ENCODE peak calls at places on chromosomes 3 and 15, in eight cellular contexts. P is stomach, X is suprapubic skin, C is esophagus muscularis mucosa, M is HCT116, F is GM12878, S is GM12892, D is GM23338. K is an unnamed sample.

GRCh38 chr3:31213869-31214486 is 318.7 kb upstream of the STT3B start:
- DNase-seq in P (no peak), X (no peak), C (no peak), M (no peak), F (peak), S (no peak), D (no peak), K (no peak)

GRCh38 chr15:99123706-99124451 is 19.0 kb downstream of the SYNM start:
- DNase-seq in P (peak), X (peak), C (no peak), M (peak), F (no peak), S (no peak), D (peak), K (no peak)

GRCh38 chr15:46089438-46090044 is 454.7 kb downstream of the SQOR start:
- DNase-seq in P (no peak), X (no peak), C (no peak), M (no peak), F (no peak), S (no peak), D (no peak), K (no peak)

GRCh38 chr15:69117431-69117841 is 43.0 kb upstream of the GLCE start:
- DNase-seq in P (no peak), X (no peak), C (no peak), M (no peak), F (no peak), S (no peak), D (peak), K (no peak)

GRCh38 chr3:114144909-114145688 is 33.8 kb downstream of the DRD3 start:
- DNase-seq in P (peak), X (no peak), C (no peak), M (no peak), F (no peak), S (no peak), D (no peak), K (no peak)

GRCh38 chr15:56040081-56041035 is 46.9 kb upstream of the NEDD4 start:
- DNase-seq in P (peak), X (peak), C (no peak), M (peak), F (no peak), S (no peak), D (peak), K (no peak)

GRCh38 chr15:83848315-83849050 is 194.6 kb downstream of the ADAMTSL3 start:
- DNase-seq in P (no peak), X (no peak), C (no peak), M (no peak), F (no peak), S (no peak), D (no peak), K (no peak)

GRCh38 chr3:140920029-140920428 is 21.6 kb upstream of the SLC25A36 start:
- DNase-seq in P (no peak), X (no peak), C (no peak), M (no peak), F (no peak), S (no peak), D (no peak), K (no peak)

GRCh38 chr3:126474498-126475410 is 937 bp downstream of the ZXDC start:
- DNase-seq in P (peak), X (peak), C (no peak), M (peak), F (no peak), S (peak), D (peak), K (peak)

GRCh38 chr3:156469456-156469855 is 85.5 kb downstream of the SSR3 start:
- DNase-seq in P (no peak), X (no peak), C (no peak), M (no peak), F (no peak), S (no peak), D (no peak), K (no peak)

GRCh38 chr3:10546181-10546624 is 40.8 kb upstream of the ATP2B2 start:
- DNase-seq in P (no peak), X (peak), C (peak), M (no peak), F (no peak), S (no peak), D (no peak), K (no peak)

GRCh38 chr15:27456807-27457206 is 485.8 kb downstream of the GABRG3 start:
- DNase-seq in P (no peak), X (no peak), C (peak), M (no peak), F (no peak), S (no peak), D (no peak), K (no peak)

DNA sequence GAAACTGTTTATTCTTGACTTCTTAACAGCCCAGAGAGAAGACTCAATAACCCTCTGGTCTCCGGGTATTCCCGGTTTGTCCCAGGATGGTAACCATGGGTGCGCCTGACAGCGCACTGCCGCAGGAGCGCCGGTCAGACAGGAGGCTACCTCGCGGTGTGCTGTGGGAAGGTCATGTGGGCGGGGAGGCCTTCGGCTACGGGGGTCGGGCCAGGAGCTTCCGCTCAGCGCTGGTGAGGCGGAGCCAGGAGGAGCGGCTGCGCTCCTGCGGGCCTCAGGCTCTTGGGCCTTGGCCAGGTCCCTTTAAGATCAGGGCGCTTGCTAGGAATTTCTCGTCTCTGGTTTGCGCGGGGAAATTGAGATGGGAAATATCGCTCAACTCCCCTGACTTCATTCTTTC is 182.3 kb upstream of the NDN start:
- DNase-seq in P (no peak), X (no peak), C (no peak), M (no peak), F (no peak), S (no peak), D (peak), K (no peak)
- TF ChIP-seq POLR2AphosphoS5 in P (no peak), X (no peak), C (no peak), M (no peak), F (no peak), S (no peak), D (peak), K (no peak)

DNA sequence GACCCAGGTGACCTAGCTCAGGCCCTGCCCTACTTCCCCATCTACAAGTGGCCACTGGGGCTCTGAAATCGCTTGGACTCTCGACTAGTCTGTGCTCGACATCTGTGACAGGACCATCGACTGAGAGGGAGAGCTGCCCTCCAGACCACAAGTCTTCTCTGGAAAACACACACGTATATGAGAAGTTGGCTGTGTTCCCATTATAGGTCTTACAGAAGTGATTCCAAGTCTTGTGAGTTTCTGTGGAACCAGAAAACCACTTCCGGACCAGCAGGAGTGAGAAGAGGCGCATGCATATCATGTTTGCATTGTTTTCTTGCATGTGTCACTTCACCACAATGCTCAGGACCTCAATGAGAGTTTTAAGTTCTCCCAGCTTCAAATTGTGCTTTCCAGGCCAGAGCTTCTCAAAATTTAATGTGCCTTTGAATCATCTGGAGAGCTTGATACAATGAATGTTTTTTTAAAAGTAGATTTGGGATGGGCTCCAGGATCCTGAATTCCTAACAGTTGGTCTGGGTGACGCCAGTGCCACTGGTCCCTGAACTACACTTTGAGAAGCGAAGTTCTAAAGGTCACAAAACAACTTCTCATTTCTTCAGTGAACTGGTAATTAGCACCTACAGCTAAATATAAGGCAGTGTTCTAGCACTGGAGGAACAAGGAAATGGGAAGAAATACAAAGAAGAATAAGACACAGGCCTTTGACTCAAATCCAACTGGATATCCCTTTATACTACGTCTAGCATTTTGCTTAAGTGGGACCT is 15.6 kb downstream of the LIPC start:
- DNase-seq in P (no peak), X (peak), C (no peak), M (no peak), F (no peak), S (no peak), D (no peak), K (no peak)
- TF ChIP-seq POLR2AphosphoS5 in P (no peak), X (no peak), C (no peak), M (no peak), F (no peak), S (no peak), D (no peak), K (no peak)

GRCh38 chr3:182920515-182921084 is 59.7 kb downstream of the DCUN1D1 start:
- DNase-seq in P (no peak), X (no peak), C (no peak), M (peak), F (no peak), S (no peak), D (peak), K (no peak)
- TF ChIP-seq POLR2AphosphoS5 in P (no peak), X (no peak), C (no peak), M (no peak), F (no peak), S (no peak), D (no peak), K (no peak)

GRCh38 chr3:151347432-151347831 is 18.1 kb upstream of the P2RY13 start:
- DNase-seq in P (no peak), X (no peak), C (no peak), M (no peak), F (no peak), S (no peak), D (peak), K (no peak)
- TF ChIP-seq POLR2AphosphoS5 in P (no peak), X (no peak), C (no peak), M (no peak), F (no peak), S (no peak), D (no peak), K (no peak)

GRCh38 chr3:125470671-125471070 is 49.3 kb downstream of the SNX4 start:
- DNase-seq in P (no peak), X (no peak), C (no peak), M (no peak), F (no peak), S (no peak), D (no peak), K (no peak)
- TF ChIP-seq POLR2AphosphoS5 in P (no peak), X (no peak), C (no peak), M (no peak), F (no peak), S (no peak), D (no peak), K (no peak)

DNA sequence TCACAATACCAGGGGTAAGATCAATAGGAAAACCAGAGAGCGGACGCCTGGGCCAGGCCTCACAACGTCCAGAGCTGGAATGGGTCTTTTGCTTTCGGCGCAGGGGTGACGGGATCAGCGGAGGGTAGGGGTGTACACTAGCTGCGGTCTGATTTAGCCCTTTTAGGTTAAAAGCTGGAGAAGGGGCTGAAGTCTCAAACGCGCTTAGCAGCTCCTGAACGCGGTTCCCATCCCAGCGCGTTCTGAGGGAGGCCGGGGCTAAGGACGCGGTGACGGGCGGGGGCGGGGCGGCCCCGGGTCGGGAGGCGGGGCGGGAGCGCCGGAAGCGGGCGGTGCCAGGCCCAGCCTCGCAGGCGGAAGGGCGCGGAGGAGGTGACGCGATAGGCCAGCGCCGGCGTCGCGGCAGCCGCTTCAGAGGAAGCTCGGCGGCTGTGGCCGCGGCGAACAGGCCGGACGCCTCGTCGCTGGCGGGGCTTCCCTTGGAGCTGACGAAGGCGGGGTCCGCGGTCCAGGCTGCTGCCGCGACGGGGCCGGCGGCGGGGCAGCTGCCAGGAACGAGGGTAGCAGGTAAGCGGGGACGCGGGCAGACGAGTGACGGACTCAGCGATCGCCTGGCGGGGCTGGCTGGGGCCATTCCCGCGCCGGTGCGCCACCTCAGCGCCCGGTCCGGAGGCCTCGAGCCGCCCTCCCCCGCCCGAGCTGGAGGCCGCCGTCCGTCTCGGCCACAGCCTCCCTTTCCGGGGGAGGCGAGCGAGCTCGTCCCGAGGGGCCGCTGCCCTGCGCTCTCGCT is at the start of gene SENP5:
- DNase-seq in P (peak), X (peak), C (peak), M (peak), F (peak), S (peak), D (peak), K (peak)
- TF ChIP-seq POLR2AphosphoS5 in P (peak), X (peak), C (peak), M (peak), F (peak), S (peak), D (peak), K (peak)

GRCh38 chr3:24199305-24199704 is 254.2 kb downstream of the NR1D2 start:
- DNase-seq in P (no peak), X (no peak), C (no peak), M (no peak), F (no peak), S (no peak), D (no peak), K (no peak)

GRCh38 chr3:24201301-24201700 is 256.2 kb downstream of the NR1D2 start:
- DNase-seq in P (no peak), X (no peak), C (no peak), M (no peak), F (no peak), S (no peak), D (no peak), K (no peak)

GRCh38 chr3:24197809-24198208 is 252.7 kb downstream of the NR1D2 start:
- DNase-seq in P (no peak), X (no peak), C (no peak), M (no peak), F (no peak), S (no peak), D (peak), K (no peak)

GRCh38 chr3:24199775-24200247 is 254.7 kb downstream of the NR1D2 start:
- DNase-seq in P (no peak), X (no peak), C (no peak), M (no peak), F (no peak), S (no peak), D (no peak), K (no peak)

GRCh38 chr3:24202071-24202470 is 257.0 kb downstream of the NR1D2 start:
- DNase-seq in P (no peak), X (no peak), C (no peak), M (no peak), F (no peak), S (no peak), D (no peak), K (no peak)
- TF ChIP-seq POLR2AphosphoS5 in P (no peak), X (no peak), C (no peak), M (no peak), F (no peak), S (no peak), D (no peak), K (no peak)

GRCh38 chr3:118713502-118714207 is 321.0 kb downstream of the IGSF11 start:
- DNase-seq in P (no peak), X (no peak), C (no peak), M (no peak), F (no peak), S (no peak), D (no peak), K (no peak)

GRCh38 chr3:118705827-118706226 is 328.8 kb downstream of the IGSF11 start:
- DNase-seq in P (no peak), X (no peak), C (no peak), M (no peak), F (no peak), S (no peak), D (no peak), K (no peak)

GRCh38 chr3:118714800-118715199 is 319.8 kb downstream of the IGSF11 start:
- DNase-seq in P (no peak), X (no peak), C (no peak), M (no peak), F (no peak), S (no peak), D (no peak), K (no peak)

GRCh38 chr3:118710532-118710931 is 324.1 kb downstream of the IGSF11 start:
- DNase-seq in P (no peak), X (no peak), C (no peak), M (no peak), F (no peak), S (no peak), D (no peak), K (no peak)
- TF ChIP-seq POLR2AphosphoS5 in P (no peak), X (no peak), C (no peak), M (no peak), F (no peak), S (no peak), D (no peak), K (no peak)

K was measured in GM12891.